ENCODE peak calls at places on chromosomes 16 and 17, in six cellular contexts. S is amniotic stem cell, M is RWPE1, V is NCI-H2171 treated with DMSO at 0.1 percent for 48 hours, N is T-cell, B is fibroblast of pulmonary artery. Y is an unnamed sample.

GRCh38 chr17:32962320-32962707 is 29.3 kb upstream of the SPACA3 start:
- DNase-seq in S (no peak), V (no peak), N (no peak), M (no peak), B (no peak), Y (no peak)

GRCh38 chr17:51948128-51948527 is 210.4 kb downstream of the CA10 start:
- DNase-seq in B (no peak), M (peak; percentile 32), N (no peak), S (no peak), V (no peak), Y (no peak)

GRCh38 chr16:12470311-12471229 is 333.1 kb downstream of the CPPED1 start:
- DNase-seq in B (no peak), S (no peak), M (no peak), V (no peak), N (no peak), Y (no peak)

GRCh38 chr17:55635253-55635766 is 87.4 kb downstream of the TMEM100 start:
- DNase-seq in V (no peak), B (peak; percentile 80), M (no peak), N (no peak), S (no peak), Y (no peak)

GRCh38 chr17:40323731-40324650 is 15.0 kb downstream of the RARA start:
- DNase-seq in B (peak; percentile 81), V (no peak), N (peak; percentile 83), S (no peak), M (no peak), Y (no peak)

GRCh38 chr17:41301204-41301790 is 1.4 kb downstream of the KRTAP29-1 start:
- DNase-seq in S (no peak), B (no peak), N (no peak), V (no peak), M (peak; percentile 62), Y (no peak)

GRCh38 chr16:2170587-2171435 is 15.2 kb downstream of the TRAF7 start:
- DNase-seq in M (no peak), B (no peak), V (no peak), N (no peak), S (no peak), Y (no peak)

GRCh38 chr17:61362852-61363600 is 36.6 kb upstream of the TBX2 start:
- DNase-seq in M (no peak), S (no peak), N (no peak), B (no peak), V (peak; percentile 20), Y (no peak)

GRCh38 chr16:21953541-21953902 is 361 bp downstream of the UQCRC2 start:
- DNase-seq in S (no peak), M (no peak), N (no peak), B (no peak), V (no peak), Y (no peak)

GRCh38 chr16:83533193-83533592 is 274.6 kb upstream of the HSBP1 start:
- DNase-seq in M (peak; percentile 77), N (no peak), S (peak; percentile 5), V (no peak), B (peak; percentile 13), Y (no peak)

GRCh38 chr17:80815151-80815561 is 176.5 kb upstream of the CHMP6 start:
- DNase-seq in B (no peak), N (no peak), M (no peak), S (no peak), V (no peak), Y (no peak)

GRCh38 chr16:85069171-85069570 is 41.6 kb downstream of the KIAA0513 start:
- DNase-seq in V (no peak), B (no peak), M (no peak), N (no peak), S (no peak), Y (no peak)

GRCh38 chr17:56809820-56810179 is 23.9 kb downstream of the C17orf67 start:
- DNase-seq in B (no peak), S (no peak), N (no peak), M (no peak), V (no peak), Y (no peak)

GRCh38 chr16:4212934-4213296 is 29.0 kb downstream of the SRL start:
- DNase-seq in V (no peak), N (no peak), M (peak; percentile 25), S (no peak), B (peak; percentile 21), Y (no peak)

Y was measured in NCI-H82.